ENCODE peak calls at places on chromosomes 3 and 15, in six cellular contexts. One of them, this sample, is unnamed.

GRCh38 chr15:80694624-80695098 is 449 bp upstream of the ABHD17C start:
- DNase-seq in SK-N-SH: no peak
- DNase-seq in A549: peak; percentile 72
- DNase-seq in ovary: peak; percentile 57
- DNase-seq in transverse colon: peak; percentile 59
- DNase-seq in sigmoid colon: no peak
- DNase-seq in this sample: no peak

GRCh38 chr3:128068156-128068620 is 16.0 kb downstream of the SEC61A1 start:
- DNase-seq in transverse colon: no peak
- DNase-seq in A549: peak; percentile 52
- DNase-seq in sigmoid colon: no peak
- DNase-seq in SK-N-SH: peak; percentile 77
- DNase-seq in ovary: no peak
- DNase-seq in this sample: no peak

GRCh38 chr15:41917767-41918430 is 24.0 kb upstream of the SPTBN5 start:
- DNase-seq in A549: peak; percentile 24
- DNase-seq in SK-N-SH: no peak
- DNase-seq in sigmoid colon: no peak
- DNase-seq in transverse colon: no peak
- DNase-seq in ovary: no peak
- DNase-seq in this sample: peak; percentile 56

GRCh38 chr3:67414740-67415139 is 239.7 kb downstream of the SUCLG2 start:
- DNase-seq in sigmoid colon: no peak
- DNase-seq in A549: no peak
- DNase-seq in ovary: no peak
- DNase-seq in SK-N-SH: no peak
- DNase-seq in transverse colon: no peak
- DNase-seq in this sample: no peak

GRCh38 chr3:165837058-165837525 is at the start of gene BCHE:
- DNase-seq in SK-N-SH: no peak
- DNase-seq in transverse colon: no peak
- DNase-seq in sigmoid colon: peak; percentile 64
- DNase-seq in ovary: no peak
- DNase-seq in A549: peak; percentile 4
- DNase-seq in this sample: no peak

GRCh38 chr3:68060186-68060585 is 405.8 kb upstream of the SUCLG2 start:
- DNase-seq in transverse colon: no peak
- DNase-seq in ovary: no peak
- DNase-seq in sigmoid colon: no peak
- DNase-seq in A549: no peak
- DNase-seq in SK-N-SH: no peak
- DNase-seq in this sample: no peak

GRCh38 chr3:4850211-4850927 is 128.9 kb upstream of the BHLHE40 start:
- DNase-seq in sigmoid colon: no peak
- DNase-seq in A549: no peak
- DNase-seq in transverse colon: no peak
- DNase-seq in ovary: no peak
- DNase-seq in SK-N-SH: no peak
- DNase-seq in this sample: no peak

GRCh38 chr3:193559100-193559499 is 4.4 kb upstream of the ATP13A4 start:
- DNase-seq in A549: no peak
- DNase-seq in ovary: no peak
- DNase-seq in sigmoid colon: no peak
- DNase-seq in SK-N-SH: no peak
- DNase-seq in transverse colon: no peak
- DNase-seq in this sample: no peak

GRCh38 chr3:58034738-58035511 is 26.7 kb downstream of the FLNB start:
- DNase-seq in ovary: no peak
- DNase-seq in A549: no peak
- DNase-seq in sigmoid colon: peak; percentile 40
- DNase-seq in SK-N-SH: no peak
- DNase-seq in transverse colon: no peak
- DNase-seq in this sample: no peak

GRCh38 chr15:95659646-95660045 is 670.9 kb upstream of the NR2F2 start:
- DNase-seq in A549: no peak
- DNase-seq in SK-N-SH: no peak
- DNase-seq in ovary: no peak
- DNase-seq in sigmoid colon: no peak
- DNase-seq in transverse colon: no peak
- DNase-seq in this sample: no peak

GRCh38 chr3:80192871-80193270 is 425.1 kb upstream of the ROBO1 start:
- DNase-seq in SK-N-SH: no peak
- DNase-seq in sigmoid colon: no peak
- DNase-seq in A549: no peak
- DNase-seq in transverse colon: no peak
- DNase-seq in ovary: no peak
- DNase-seq in this sample: no peak

GRCh38 chr3:112990672-112991602 is at the start of gene GTPBP8:
- DNase-seq in transverse colon: peak; percentile 95
- DNase-seq in sigmoid colon: peak; percentile 96
- DNase-seq in SK-N-SH: peak; percentile 87
- DNase-seq in A549: peak; percentile 84
- DNase-seq in ovary: peak; percentile 93
- DNase-seq in this sample: peak; percentile 92
- TF ChIP-seq EP300 in transverse colon: no peak
- TF ChIP-seq EP300 in sigmoid colon: peak; percentile 4
- TF ChIP-seq EP300 in SK-N-SH: no peak
- TF ChIP-seq EP300 in A549: no peak
- TF ChIP-seq EP300 in ovary: peak; percentile 27
- TF ChIP-seq EP300 in this sample: peak; percentile 38

GRCh38 chr3:180421711-180422110 is 180.3 kb upstream of the TTC14 start:
- DNase-seq in A549: no peak
- DNase-seq in transverse colon: no peak
- DNase-seq in sigmoid colon: no peak
- DNase-seq in SK-N-SH: no peak
- DNase-seq in ovary: no peak
- DNase-seq in this sample: no peak

GRCh38 chr3:180421221-180421620 is 180.7 kb upstream of the TTC14 start:
- DNase-seq in ovary: no peak
- DNase-seq in A549: no peak
- DNase-seq in SK-N-SH: no peak
- DNase-seq in sigmoid colon: no peak
- DNase-seq in transverse colon: no peak
- DNase-seq in this sample: no peak

GRCh38 chr3:180420804-180421203 is 181.2 kb upstream of the TTC14 start:
- DNase-seq in sigmoid colon: no peak
- DNase-seq in ovary: no peak
- DNase-seq in A549: no peak
- DNase-seq in SK-N-SH: no peak
- DNase-seq in transverse colon: no peak
- DNase-seq in this sample: no peak

GRCh38 chr3:180417241-180417640 is 184.7 kb upstream of the TTC14 start:
- DNase-seq in transverse colon: no peak
- DNase-seq in ovary: no peak
- DNase-seq in A549: no peak
- DNase-seq in SK-N-SH: no peak
- DNase-seq in sigmoid colon: no peak
- DNase-seq in this sample: no peak

GRCh38 chr3:180420016-180420415 is 181.9 kb upstream of the TTC14 start:
- DNase-seq in transverse colon: no peak
- DNase-seq in A549: no peak
- DNase-seq in ovary: no peak
- DNase-seq in SK-N-SH: no peak
- DNase-seq in sigmoid colon: no peak
- DNase-seq in this sample: no peak
- H3K27ac ChIP-seq in transverse colon: no peak overlapping the region
- H3K27ac ChIP-seq in A549: no peak overlapping the region
- H3K27ac ChIP-seq in ovary: no peak overlapping the region
- H3K27ac ChIP-seq in SK-N-SH: peak overlapping the region; percentile 49
- H3K27ac ChIP-seq in sigmoid colon: no peak overlapping the region
- H3K27ac ChIP-seq in this sample: no peak overlapping the region

DNA sequence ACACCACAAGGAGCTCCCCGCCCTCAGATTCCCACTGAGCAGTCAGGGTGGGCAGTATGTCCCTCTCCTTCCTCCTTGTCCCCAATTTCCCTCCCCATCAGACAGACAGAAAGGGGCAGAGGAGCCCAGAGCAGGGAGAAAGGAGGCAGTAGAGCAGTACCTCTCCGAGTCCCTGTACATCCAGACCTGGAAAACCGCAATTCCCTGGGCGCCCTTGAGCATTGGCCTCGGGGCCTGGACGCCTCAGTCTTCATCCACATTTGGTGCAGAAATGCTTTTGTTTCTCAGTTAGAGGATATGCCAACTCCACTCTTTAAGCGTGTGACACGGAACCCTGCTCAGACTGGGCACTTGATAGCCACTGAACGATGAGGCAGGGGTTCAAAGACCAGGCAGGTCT is 5.9 kb downstream of the ISG20 start:
- DNase-seq in ovary: no peak
- DNase-seq in A549: no peak
- DNase-seq in sigmoid colon: peak; percentile 46
- DNase-seq in transverse colon: no peak
- DNase-seq in SK-N-SH: no peak
- DNase-seq in this sample: peak; percentile 22
- H3K4me1 ChIP-seq in ovary: no peaks in the 10 kb centered on the region
- H3K4me1 ChIP-seq in A549: peaks cover 26% of the 10 kb centered on the region
- H3K4me1 ChIP-seq in sigmoid colon: no peaks in the 10 kb centered on the region
- H3K4me1 ChIP-seq in transverse colon: peaks cover 42% of the 10 kb centered on the region
- H3K4me1 ChIP-seq in SK-N-SH: peaks cover 16% of the 10 kb centered on the region
- H3K4me1 ChIP-seq in this sample: peaks cover 53% of the 10 kb centered on the region

GRCh38 chr15:85875756-85876155 is 81.0 kb upstream of the KLHL25 start:
- DNase-seq in sigmoid colon: no peak
- DNase-seq in ovary: no peak
- DNase-seq in SK-N-SH: no peak
- DNase-seq in A549: no peak
- DNase-seq in transverse colon: no peak
- DNase-seq in this sample: no peak
- TF ChIP-seq EP300 in sigmoid colon: no peak
- TF ChIP-seq EP300 in ovary: no peak
- TF ChIP-seq EP300 in SK-N-SH: no peak
- TF ChIP-seq EP300 in A549: no peak
- TF ChIP-seq EP300 in transverse colon: no peak
- TF ChIP-seq EP300 in this sample: no peak

This sample was measured in stomach.